ENCODE peak calls at places on chromosomes 3 and 15, in six cellular contexts. T, B, G, N, H and V are unnamed samples.

GRCh38 chr15:67025719-67026118 is 39.7 kb upstream of the SMAD3 start:
- DNase-seq in T (no peak), B (peak), G (no peak), N (no peak), H (peak), V (no peak)

GRCh38 chr3:10758304-10759037 is 57.6 kb upstream of the SLC6A11 start:
- DNase-seq in T (peak), B (peak), G (peak), N (peak), H (peak), V (no peak)

GRCh38 chr3:31041161-31041978 is 146.9 kb upstream of the GADL1 start:
- DNase-seq in T (no peak), B (peak), G (no peak), N (no peak), H (peak), V (no peak)

GRCh38 chr15:44501768-44502366 is 35.1 kb upstream of the EIF3J start:
- DNase-seq in T (no peak), B (no peak), G (peak), N (no peak), H (peak), V (no peak)

GRCh38 chr3:120280566-120280965 is 4.5 kb downstream of the GPR156 start:
- DNase-seq in T (no peak), B (no peak), G (no peak), N (no peak), H (peak), V (no peak)

GRCh38 chr15:100861511-100861991 is 18.1 kb upstream of the ALDH1A3 start:
- DNase-seq in T (no peak), B (no peak), G (no peak), N (no peak), H (no peak), V (no peak)

GRCh38 chr3:23966308-23966707 is 21.2 kb downstream of the NR1D2 start:
- DNase-seq in T (no peak), B (no peak), G (no peak), N (no peak), H (no peak), V (no peak)

GRCh38 chr15:25238716-25239470 is 199.9 kb downstream of the UBE3A start:
- DNase-seq in T (no peak), B (no peak), G (no peak), N (no peak), H (no peak), V (no peak)

GRCh38 chr3:71978150-71978721 is 193.3 kb upstream of the PROK2 start:
- DNase-seq in T (no peak), B (no peak), G (no peak), N (no peak), H (no peak), V (no peak)

GRCh38 chr3:141266797-141267555 is 35.4 kb downstream of the PXYLP1 start:
- DNase-seq in T (no peak), B (no peak), G (no peak), N (no peak), H (no peak), V (no peak)

GRCh38 chr15:41893422-41894250 is at the start of gene SPTBN5:
- DNase-seq in T (no peak), B (no peak), G (no peak), N (no peak), H (no peak), V (no peak)

GRCh38 chr3:144708437-144708836 is 736.8 kb downstream of the DIPK2A start:
- DNase-seq in T (no peak), B (no peak), G (no peak), N (no peak), H (no peak), V (no peak)

GRCh38 chr3:14216257-14217048 is 37.8 kb downstream of the LSM3 start:
- DNase-seq in T (no peak), B (no peak), G (peak), N (peak), H (peak), V (no peak)

GRCh38 chr3:35338186-35338585 is 301.1 kb upstream of the ARPP21 start:
- DNase-seq in T (no peak), B (peak), G (no peak), N (no peak), H (no peak), V (no peak)

GRCh38 chr15:101280007-101280406 is 2.7 kb upstream of the SELENOS start:
- DNase-seq in T (no peak), B (no peak), G (no peak), N (no peak), H (no peak), V (no peak)

GRCh38 chr15:92942706-92943105 is 42.6 kb downstream of the CHD2 start:
- DNase-seq in T (no peak), B (no peak), G (no peak), N (no peak), H (no peak), V (no peak)

GRCh38 chr3:99962703-99963102 is 145.0 kb downstream of the CMSS1 start:
- DNase-seq in T (no peak), B (peak), G (no peak), N (no peak), H (peak), V (no peak)

GRCh38 chr15:45448066-45448510 is 69.7 kb upstream of the GATM start:
- DNase-seq in T (no peak), B (no peak), G (no peak), N (no peak), H (peak), V (no peak)

GRCh38 chr15:84973492-84974460 is 7.9 kb upstream of the PDE8A start:
- DNase-seq in T (no peak), B (peak), G (no peak), N (no peak), H (peak), V (no peak)

GRCh38 chr3:36957862-36958686 is 13.2 kb upstream of the TRANK1 start:
- DNase-seq in T (no peak), B (peak), G (no peak), N (no peak), H (peak), V (no peak)

GRCh38 chr15:61216519-61216918 is 12.6 kb downstream of the RORA start:
- DNase-seq in T (no peak), B (no peak), G (no peak), N (peak), H (no peak), V (no peak)

GRCh38 chr3:62169871-62170660 is 203.3 kb downstream of the FEZF2 start:
- DNase-seq in T (no peak), B (peak), G (no peak), N (no peak), H (peak), V (no peak)

GRCh38 chr3:39267631-39268553 is 11.9 kb downstream of the CX3CR1 start:
- DNase-seq in T (peak), B (no peak), G (no peak), N (no peak), H (no peak), V (no peak)

GRCh38 chr15:97947465-97948262 is 12.8 kb upstream of the ARRDC4 start:
- DNase-seq in T (no peak), B (no peak), G (no peak), N (no peak), H (peak), V (no peak)

GRCh38 chr3:22392859-22393258 is 641.8 kb upstream of the ZNF385D start:
- DNase-seq in T (no peak), B (no peak), G (no peak), N (no peak), H (no peak), V (no peak)

GRCh38 chr3:1962531-1963090 is 136.1 kb upstream of the CNTN4 start:
- DNase-seq in T (no peak), B (no peak), G (no peak), N (no peak), H (no peak), V (no peak)

GRCh38 chr3:16468114-16469098 is 45.1 kb downstream of the RFTN1 start:
- DNase-seq in T (no peak), B (peak), G (no peak), N (no peak), H (no peak), V (no peak)

GRCh38 chr3:54228806-54229205 is 106.5 kb downstream of the CACNA2D3 start:
- DNase-seq in T (no peak), B (no peak), G (no peak), N (no peak), H (no peak), V (no peak)

GRCh38 chr3:135560847-135561246 is 404.7 kb upstream of the PPP2R3A start:
- DNase-seq in T (no peak), B (no peak), G (no peak), N (no peak), H (no peak), V (peak)

GRCh38 chr3:183540501-183541234 is 14.8 kb downstream of the KLHL6 start:
- DNase-seq in T (no peak), B (no peak), G (no peak), N (no peak), H (no peak), V (no peak)

GRCh38 chr15:76155742-76156141 is 96.0 kb downstream of the TMEM266 start:
- DNase-seq in T (no peak), B (peak), G (no peak), N (no peak), H (no peak), V (no peak)

GRCh38 chr3:187717572-187717971 is 15.2 kb upstream of the RTP2 start:
- DNase-seq in T (no peak), B (no peak), G (no peak), N (no peak), H (no peak), V (no peak)

GRCh38 chr3:189383630-189384029 is 211.9 kb downstream of the TPRG1 start:
- DNase-seq in T (no peak), B (no peak), G (no peak), N (no peak), H (no peak), V (no peak)

GRCh38 chr3:23113455-23114171 is 89.5 kb upstream of the UBE2E2 start:
- DNase-seq in T (no peak), B (peak), G (no peak), N (no peak), H (peak), V (no peak)